ENCODE peak calls at places on chromosomes 4 and X, in nine cellular contexts. R is Calu3; Z is HCEC 1CT; P is central memory CD4-positive, alpha-beta T cell; D is nephron progenitor cell; X is myocyte; H is stimulated activated CD4-positive, alpha-beta T cell treated with anti-CD3 and anti-CD28 coated beads, Interleukin-1b, Interleukin-23, amount 100 ng/mL, for 24 hours; J is fibroblast of the aortic adventitia; Y is iris pigment epithelial cell. W is an unnamed sample.

GRCh38 chrX:122512561-122513072 is 671.5 kb upstream of the GRIA3 start:
- DNase-seq in X (no peak), J (no peak), P (no peak), Z (no peak), Y (no peak), R (peak; percentile 1), H (no peak), D (no peak), W (peak; percentile 0)

GRCh38 chrX:127317159-127317558 is 497.6 kb downstream of the PRR32 start:
- DNase-seq in H (no peak), Y (no peak), P (no peak), J (no peak), R (no peak), X (no peak), D (no peak), Z (no peak), W (no peak)

GRCh38 chrX:31154941-31155340 is 83.1 kb upstream of the FTHL17 start:
- DNase-seq in X (no peak), J (no peak), P (no peak), R (no peak), D (no peak), H (no peak), Y (no peak), Z (no peak), W (no peak)

GRCh38 chr4:95061220-95061619 is 303.5 kb downstream of the BMPR1B start:
- DNase-seq in D (no peak), H (no peak), X (peak; percentile 55), Y (peak; percentile 36), P (no peak), J (peak; percentile 12), Z (peak; percentile 25), R (no peak), W (peak; percentile 52)

GRCh38 chr4:87865960-87866598 is 33.3 kb downstream of the MEPE start:
- DNase-seq in J (peak; percentile 76), Y (peak; percentile 72), R (no peak), D (no peak), Z (no peak), P (no peak), X (no peak), H (no peak), W (peak; percentile 70)

GRCh38 chrX:136711147-136711546 is 63.2 kb downstream of the CD40LG start:
- DNase-seq in P (no peak), Z (peak; percentile 21), H (no peak), J (peak; percentile 49), D (peak; percentile 15), X (peak; percentile 40), Y (peak; percentile 30), R (peak; percentile 45), W (peak; percentile 63)

GRCh38 chr4:135598151-135598550 is 1396.6 kb upstream of the PABPC4L start:
- DNase-seq in X (peak; percentile 30), D (no peak), H (no peak), P (no peak), J (no peak), Y (peak; percentile 6), R (no peak), Z (no peak), W (peak; percentile 8)

GRCh38 chr4:100081511-100081910 is 108.8 kb downstream of the DDIT4L start:
- DNase-seq in P (no peak), H (no peak), D (no peak), Y (no peak), Z (no peak), X (no peak), J (no peak), R (no peak), W (no peak)

GRCh38 chr4:177047851-177048174 is 255.1 kb upstream of the VEGFC start:
- DNase-seq in Y (peak; percentile 24), J (peak; percentile 21), R (no peak), H (no peak), P (no peak), Z (peak; percentile 36), D (no peak), X (no peak), W (peak; percentile 12)

GRCh38 chr4:29558789-29559188 is 1161.4 kb upstream of the PCDH7 start:
- DNase-seq in X (peak; percentile 17), P (no peak), H (no peak), R (no peak), D (no peak), Y (no peak), Z (no peak), J (no peak), W (no peak)

GRCh38 chrX:48683411-48683982 is at the start of gene WAS:
- DNase-seq in R (no peak), P (peak; percentile 59), X (no peak), Y (no peak), J (no peak), H (no peak), Z (no peak), D (no peak), W (no peak)

GRCh38 chr4:144363890-144364289 is 223.4 kb upstream of the GYPA start:
- DNase-seq in R (no peak), X (no peak), H (no peak), Z (no peak), J (no peak), Y (no peak), D (no peak), P (no peak), W (no peak)

GRCh38 chrX:131907488-131908314 is 115.4 kb upstream of the STK26 start:
- DNase-seq in J (no peak), Y (no peak), H (no peak), Z (no peak), D (no peak), R (no peak), X (no peak), P (no peak), W (no peak)

GRCh38 chr4:144663852-144664488 is 18.0 kb downstream of the HHIP start:
- DNase-seq in X (no peak), Z (no peak), D (no peak), J (no peak), Y (no peak), R (no peak), P (no peak), H (no peak), W (no peak)

W was measured in choroid plexus epithelial cell.